ENCODE peak calls at places on chromosomes 16 and 17, in nine cellular contexts. R, P, U, V, E, M, T, K and L are unnamed samples.

GRCh38 chr17:8785547-8786412 is 13.4 kb downstream of the MFSD6L start:
- DNase-seq in T (no peak), U (peak), V (peak), K (peak), E (peak), R (peak), P (peak), M (peak), L (peak)

GRCh38 chr16:87877942-87878507 is 8.7 kb upstream of the SLC7A5 start:
- DNase-seq in P (peak), M (no peak), U (no peak), R (no peak), E (no peak), T (no peak), V (peak), K (no peak), L (no peak)

GRCh38 chr17:16338391-16338790 is 14.9 kb downstream of the CENPV start:
- DNase-seq in P (no peak), V (no peak), E (no peak), T (no peak), M (no peak), U (no peak), R (no peak), K (no peak), L (no peak)

GRCh38 chr16:84826558-84826941 is 6.8 kb downstream of the CRISPLD2 start:
- DNase-seq in U (no peak), T (no peak), M (no peak), K (no peak), R (peak), V (no peak), E (no peak), P (no peak), L (no peak)

GRCh38 chr17:78364436-78365281 is 4.8 kb upstream of the SOCS3 start:
- DNase-seq in P (no peak), T (no peak), V (no peak), U (no peak), K (no peak), R (no peak), E (peak), M (no peak), L (no peak)

GRCh38 chr16:68843482-68844210 is at the start of gene TANGO6:
- DNase-seq in M (peak), T (peak), R (peak), U (peak), E (peak), P (peak), K (peak), V (peak), L (peak)

GRCh38 chr16:12786077-12786476 is 17.6 kb downstream of the CPPED1 start:
- DNase-seq in K (no peak), V (no peak), T (no peak), M (no peak), U (no peak), R (no peak), E (no peak), P (no peak), L (no peak)

GRCh38 chr16:14070877-14071575 is at the start of gene MRTFB:
- DNase-seq in R (peak), K (peak), E (peak), P (peak), U (peak), M (peak), V (peak), T (no peak), L (peak)

GRCh38 chr17:70797166-70797565 is 627.8 kb downstream of the KCNJ2 start:
- DNase-seq in U (no peak), T (no peak), M (no peak), K (no peak), P (no peak), R (no peak), V (no peak), E (no peak), L (no peak)

GRCh38 chr16:88533945-88534641 is 36.1 kb upstream of the ZC3H18 start:
- DNase-seq in E (peak), R (peak), P (peak), K (peak), T (no peak), V (peak), M (peak), U (peak), L (peak)

GRCh38 chr16:7440886-7441400 is 108.3 kb downstream of the RBFOX1 start:
- DNase-seq in K (no peak), V (no peak), P (no peak), M (no peak), T (no peak), R (no peak), U (no peak), E (no peak), L (no peak)

DNA sequence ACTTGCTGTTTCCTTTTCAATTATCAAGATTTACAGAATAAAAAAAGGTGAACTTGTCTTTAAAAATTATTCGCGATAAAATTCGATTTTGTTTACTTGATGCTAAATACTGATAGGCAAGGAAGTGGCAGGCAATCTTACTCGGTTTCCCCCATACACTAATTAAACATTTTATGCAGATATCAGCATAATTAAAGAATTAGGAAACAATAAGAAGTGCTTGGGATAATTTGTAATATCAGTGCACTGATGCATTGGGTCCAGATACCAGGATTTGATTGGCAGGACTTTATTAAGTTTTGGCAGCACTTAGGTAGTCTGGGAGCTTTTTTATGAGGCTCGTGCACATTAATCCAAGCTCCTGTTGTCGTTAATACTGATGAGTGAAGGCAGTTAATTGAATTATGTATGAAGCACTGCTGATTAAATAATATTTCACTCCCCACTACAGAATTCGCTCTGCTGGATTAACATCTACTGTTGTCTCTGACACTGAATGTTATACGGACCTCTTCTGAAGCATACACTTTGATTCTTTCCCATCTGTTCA is 165.6 kb downstream of the CA10 start:
- DNase-seq in V (no peak), T (no peak), R (no peak), M (no peak), U (no peak), P (no peak), E (no peak), K (no peak), L (no peak)
- TF ChIP-seq CTCF in V (no peak), T (no peak), R (no peak), M (no peak), U (no peak), P (no peak), E (no peak), K (no peak), L (no peak)

DNA sequence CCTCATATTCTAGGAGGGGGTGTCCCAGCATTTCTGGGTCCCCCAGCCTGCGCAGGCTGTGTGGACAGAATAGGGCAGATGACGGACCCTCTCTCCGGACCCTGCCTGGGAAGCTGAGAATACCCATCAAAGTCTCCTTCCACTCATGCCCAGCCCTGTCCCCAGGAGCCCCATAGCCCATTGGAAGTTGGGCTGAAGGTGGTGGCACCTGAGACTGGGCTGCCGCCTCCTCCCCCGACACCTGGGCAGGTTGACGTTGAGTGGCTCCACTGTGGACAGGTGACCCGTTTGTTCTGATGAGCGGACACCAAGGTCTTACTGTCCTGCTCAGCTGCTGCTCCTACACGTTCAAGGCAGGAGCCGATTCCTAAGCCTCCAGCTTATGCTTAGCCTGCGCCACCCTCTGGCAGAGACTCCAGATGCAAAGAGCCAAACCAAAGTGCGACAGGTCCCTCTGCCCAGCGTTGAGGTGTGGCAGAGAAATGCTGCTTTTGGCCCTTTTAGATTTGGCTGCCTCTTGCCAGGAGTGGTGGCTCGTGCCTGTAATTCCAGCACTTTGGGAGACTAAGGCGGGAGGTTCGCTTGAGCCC is 11.6 kb downstream of the STH start:
- DNase-seq in P (no peak), E (no peak), K (no peak), V (no peak), T (no peak), U (no peak), M (no peak), R (no peak), L (no peak)
- TF ChIP-seq CTCF in P (no peak), E (no peak), K (no peak), V (no peak), T (no peak), U (no peak), M (no peak), R (no peak), L (no peak)

GRCh38 chr16:48011466-48011865 is 144.3 kb downstream of the ABCC12 start:
- DNase-seq in E (no peak), P (no peak), U (no peak), K (no peak), R (no peak), M (no peak), T (no peak), V (no peak), L (no peak)
- TF ChIP-seq CTCF in E (no peak), P (no peak), U (no peak), K (no peak), R (no peak), M (no peak), T (no peak), V (no peak), L (no peak)

GRCh38 chr16:1073566-1074378 is 1.2 kb downstream of the SSTR5 start:
- DNase-seq in E (no peak), P (no peak), M (no peak), T (no peak), U (no peak), V (no peak), R (no peak), K (no peak), L (no peak)
- TF ChIP-seq CTCF in E (no peak), P (no peak), M (no peak), T (no peak), U (no peak), V (no peak), R (no peak), K (peak), L (no peak)

GRCh38 chr17:75771334-75772281 is 6.6 kb upstream of the GALK1 start:
- DNase-seq in P (no peak), R (peak), K (no peak), T (no peak), V (no peak), E (no peak), M (no peak), U (peak), L (no peak)

GRCh38 chr17:75774471-75774987 is 9.5 kb upstream of the GALK1 start:
- DNase-seq in K (no peak), P (no peak), U (no peak), R (peak), M (no peak), E (no peak), V (no peak), T (no peak), L (no peak)

GRCh38 chr17:75773121-75773807 is 8.3 kb upstream of the GALK1 start:
- DNase-seq in E (no peak), U (peak), M (no peak), K (no peak), T (no peak), P (no peak), V (no peak), R (peak), L (peak)

GRCh38 chr17:75774988-75775668 is 9.5 kb upstream of the UNK start:
- DNase-seq in R (peak), E (no peak), M (no peak), V (no peak), P (no peak), K (no peak), U (peak), T (no peak), L (no peak)

GRCh38 chr17:75773808-75774470 is 8.9 kb upstream of the GALK1 start:
- DNase-seq in P (no peak), V (no peak), R (peak), U (peak), M (no peak), T (no peak), K (no peak), E (no peak), L (peak)
- TF ChIP-seq CTCF in P (no peak), V (no peak), R (no peak), U (peak), M (no peak), T (peak), K (peak), E (no peak), L (no peak)

DNA sequence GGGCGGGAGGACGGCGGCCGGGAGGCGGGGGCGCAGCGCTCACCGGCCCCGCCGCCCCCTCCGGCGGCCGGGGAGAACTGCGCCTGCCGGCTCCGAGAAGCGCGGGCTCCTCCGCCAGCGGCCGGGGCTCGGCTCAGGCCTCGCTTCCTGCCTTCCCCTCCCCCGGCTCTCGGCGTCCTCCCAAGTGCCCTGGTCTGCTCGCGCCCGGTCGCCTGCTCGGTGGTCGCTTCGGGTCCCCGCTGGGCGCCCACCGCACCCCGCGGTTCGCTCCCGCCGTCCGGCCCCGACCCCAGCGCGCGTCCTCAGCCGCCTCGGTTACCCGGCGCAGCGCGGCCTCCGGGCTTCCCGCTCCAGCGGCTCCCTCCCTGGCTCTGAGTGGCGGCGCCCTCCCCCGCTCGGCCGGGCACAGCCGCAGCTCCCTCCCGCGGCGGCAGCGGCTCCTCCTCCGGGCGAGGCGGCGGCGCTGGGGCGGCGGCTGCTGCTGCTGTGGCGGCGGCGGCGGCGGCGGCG is 294 bp downstream of the UBTF start:
- DNase-seq in K (no peak), E (peak), T (no peak), M (peak), R (peak), V (peak), P (peak), U (peak), L (no peak)
- TF ChIP-seq CTCF in K (peak), E (no peak), T (no peak), M (peak), R (peak), V (peak), P (peak), U (peak), L (no peak)